ENCODE peak calls at places on chromosomes 5 and 9, in six cellular contexts. S, J, C, N, L and H are unnamed samples.

GRCh38 chr5:107997338-107997979 is 326.7 kb upstream of the EFNA5 start:
- DNase-seq in C (no peak), L (no peak), S (no peak), N (no peak), J (no peak), H (no peak)

GRCh38 chr5:13664377-13664776 is 280.1 kb downstream of the DNAH5 start:
- DNase-seq in S (no peak), N (peak), L (no peak), C (no peak), J (no peak), H (no peak)

GRCh38 chr9:693460-694390 is 147.8 kb upstream of the DMRT1 start:
- DNase-seq in C (peak), J (peak), S (peak), L (peak), N (peak), H (no peak)

GRCh38 chr9:14326264-14326826 is 12.4 kb upstream of the NFIB start:
- DNase-seq in L (no peak), J (peak), S (no peak), N (no peak), C (no peak), H (no peak)

GRCh38 chr9:78985084-78985738 is 586.6 kb upstream of the TLE4 start:
- DNase-seq in C (no peak), L (no peak), J (no peak), N (no peak), S (no peak), H (no peak)

GRCh38 chr5:135435467-135436330 is 11.4 kb downstream of the DCANP1 start:
- DNase-seq in C (no peak), N (no peak), S (no peak), L (no peak), J (no peak), H (no peak)

GRCh38 chr5:172722309-172722815 is 48.6 kb downstream of the DUSP1 start:
- DNase-seq in N (no peak), C (no peak), S (no peak), L (no peak), J (no peak), H (no peak)

GRCh38 chr9:93126151-93126781 is 7.8 kb downstream of the NINJ1 start:
- DNase-seq in L (no peak), S (no peak), C (no peak), N (no peak), J (no peak), H (no peak)

GRCh38 chr5:5421149-5421960 is 1.1 kb upstream of the ICE1 start:
- DNase-seq in S (no peak), N (no peak), L (no peak), C (no peak), J (no peak), H (no peak)

GRCh38 chr5:1262381-1262780 is 32.5 kb downstream of the TERT start:
- DNase-seq in J (no peak), S (no peak), N (no peak), L (no peak), C (no peak), H (no peak)

GRCh38 chr9:63817622-63818518 is 1467.1 kb downstream of the FOXD4L5 start:
- DNase-seq in J (peak), S (peak), C (peak), N (no peak), L (peak), H (peak)

GRCh38 chr9:86321373-86321772 is 32.8 kb downstream of the TUT7 start:
- DNase-seq in S (no peak), C (no peak), L (no peak), J (no peak), N (peak), H (no peak)

GRCh38 chr5:169946743-169947142 is 33.6 kb downstream of the INSYN2B start:
- DNase-seq in L (no peak), J (no peak), S (no peak), C (no peak), N (no peak), H (no peak)

GRCh38 chr5:135739383-135739961 is 95.0 kb upstream of the SLC25A48 start:
- DNase-seq in S (no peak), L (peak), N (no peak), C (no peak), J (no peak), H (peak)

GRCh38 chr9:129333961-129334743 is 156.1 kb upstream of the IER5L start:
- DNase-seq in S (peak), J (peak), C (peak), N (peak), L (peak), H (peak)

GRCh38 chr5:61409568-61409967 is 77.5 kb downstream of the ZSWIM6 start:
- DNase-seq in L (no peak), S (no peak), J (no peak), C (no peak), N (peak), H (no peak)

GRCh38 chr9:97802276-97802675 is 50.8 kb upstream of the FOXE1 start:
- DNase-seq in J (no peak), C (no peak), S (no peak), L (no peak), N (no peak), H (no peak)

GRCh38 chr9:69809304-69809863 is 11.2 kb upstream of the CFAP95 start:
- DNase-seq in N (no peak), J (no peak), S (no peak), C (no peak), L (no peak), H (no peak)

GRCh38 chr9:137069508-137070071 is 767 bp downstream of the SAPCD2 start:
- DNase-seq in S (no peak), L (no peak), N (no peak), J (no peak), C (no peak), H (no peak)

GRCh38 chr9:136722969-136723356 is 10.6 kb downstream of the DIPK1B start:
- DNase-seq in S (no peak), L (no peak), N (no peak), C (no peak), J (no peak), H (no peak)

GRCh38 chr9:12774861-12775367 is at the start of gene LURAP1L:
- DNase-seq in C (peak), S (peak), N (no peak), L (peak), J (peak), H (no peak)

GRCh38 chr5:99130081-99130480 is 201.3 kb upstream of the CHD1 start:
- DNase-seq in J (no peak), S (no peak), N (no peak), C (no peak), L (no peak), H (no peak)

GRCh38 chr9:96219615-96220257 is 82.2 kb downstream of the HSD17B3 start:
- DNase-seq in S (peak), L (no peak), C (peak), N (no peak), J (no peak), H (no peak)

GRCh38 chr9:96217756-96218693 is 84.0 kb downstream of the HSD17B3 start:
- DNase-seq in J (peak), S (peak), L (peak), N (no peak), C (peak), H (peak)

GRCh38 chr9:96217358-96217755 is 84.6 kb downstream of the HSD17B3 start:
- DNase-seq in C (peak), L (no peak), N (no peak), S (peak), J (no peak), H (no peak)

GRCh38 chr9:96218821-96219614 is 83.0 kb downstream of the HSD17B3 start:
- DNase-seq in S (peak), C (no peak), L (no peak), J (no peak), N (no peak), H (no peak)

GRCh38 chr9:96222132-96222531 is 79.8 kb downstream of the HSD17B3 start:
- DNase-seq in N (no peak), L (no peak), J (no peak), C (no peak), S (no peak), H (no peak)
- TF ChIP-seq CTCF in N (peak), L (no peak), J (no peak), C (peak), S (no peak), H (peak)

GRCh38 chr5:149079883-149080282 is 17.0 kb upstream of the SH3TC2 start:
- DNase-seq in L (no peak), S (no peak), C (no peak), N (no peak), J (no peak), H (no peak)

GRCh38 chr5:149083846-149084245 is 21.0 kb upstream of the SH3TC2 start:
- DNase-seq in L (no peak), N (no peak), S (no peak), J (no peak), C (no peak), H (no peak)

GRCh38 chr5:149080294-149080693 is 17.4 kb upstream of the SH3TC2 start:
- DNase-seq in N (no peak), C (no peak), S (no peak), L (no peak), J (no peak), H (no peak)

GRCh38 chr5:149082271-149082670 is 19.4 kb upstream of the SH3TC2 start:
- DNase-seq in L (no peak), S (no peak), N (no peak), J (no peak), C (no peak), H (no peak)
- TF ChIP-seq CTCF in L (no peak), S (no peak), N (no peak), J (no peak), C (no peak), H (no peak)

DNA sequence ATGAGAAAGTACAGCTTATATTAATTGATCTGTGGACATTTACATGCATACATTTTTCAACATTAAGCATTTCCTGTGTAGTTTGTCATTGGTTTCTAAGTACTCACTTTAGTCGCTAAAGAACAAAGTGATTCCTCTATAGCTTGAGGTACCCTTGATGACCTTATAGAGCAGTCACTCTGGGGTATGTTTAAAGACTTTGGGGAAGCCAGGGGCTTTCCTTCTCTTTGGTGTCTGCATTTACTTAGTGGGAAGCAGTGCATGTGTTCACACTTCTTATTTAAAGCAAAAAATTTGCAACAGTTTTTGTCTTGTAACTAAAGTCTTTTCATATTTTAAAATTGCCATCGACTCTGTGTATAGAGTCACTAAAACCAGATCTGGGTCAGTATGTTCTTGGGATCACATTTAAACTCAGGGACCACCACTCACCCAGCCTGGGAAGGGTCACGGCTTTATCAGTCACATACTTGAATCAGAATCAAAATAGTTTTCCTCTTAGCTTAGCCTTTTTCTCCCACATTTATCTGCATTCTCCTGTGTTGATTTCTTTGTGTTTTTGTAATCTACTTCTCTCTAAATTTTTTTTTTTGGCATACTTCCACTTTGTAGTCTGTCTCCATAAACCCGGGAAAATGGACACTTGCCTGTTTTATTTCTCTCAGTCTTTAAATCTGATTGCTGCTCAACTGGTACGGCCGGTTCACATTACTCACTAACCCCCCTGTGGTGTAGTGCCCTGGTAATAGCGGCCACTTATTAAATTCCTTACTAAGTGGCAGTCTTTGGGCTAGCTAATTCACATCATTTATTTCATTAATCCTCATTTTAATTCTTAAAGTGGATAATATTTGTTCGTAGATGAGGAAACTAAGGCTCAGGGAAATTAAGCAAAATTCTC is 144.0 kb upstream of the FBN2 start:
- DNase-seq in N (no peak), J (peak), C (peak), S (no peak), L (no peak), H (no peak)
- TF ChIP-seq CTCF in N (no peak), J (no peak), C (no peak), S (no peak), L (no peak), H (no peak)

DNA sequence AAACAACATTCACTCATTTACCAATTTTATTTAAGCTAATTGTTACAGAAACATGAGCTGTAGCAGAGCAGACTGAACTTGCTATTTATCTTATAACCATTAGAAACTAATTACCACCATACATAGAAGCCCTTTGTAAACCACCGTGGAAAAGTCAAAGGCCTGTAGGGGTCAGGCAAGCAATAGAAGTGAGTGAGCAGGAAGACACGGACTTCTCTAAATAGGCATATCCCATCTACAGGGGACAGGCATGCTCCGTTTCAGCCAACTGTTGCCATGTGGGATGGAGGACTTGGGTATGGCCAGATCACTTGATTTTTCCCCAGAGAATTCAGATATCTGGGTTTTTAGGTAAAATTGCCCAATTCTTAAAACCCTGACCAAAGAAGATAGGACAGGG is 44.8 kb downstream of the PRRC1 start:
- DNase-seq in L (no peak), N (no peak), J (no peak), S (no peak), C (no peak), H (no peak)
- TF ChIP-seq CTCF in L (no peak), N (peak), J (no peak), S (no peak), C (no peak), H (peak)

DNA sequence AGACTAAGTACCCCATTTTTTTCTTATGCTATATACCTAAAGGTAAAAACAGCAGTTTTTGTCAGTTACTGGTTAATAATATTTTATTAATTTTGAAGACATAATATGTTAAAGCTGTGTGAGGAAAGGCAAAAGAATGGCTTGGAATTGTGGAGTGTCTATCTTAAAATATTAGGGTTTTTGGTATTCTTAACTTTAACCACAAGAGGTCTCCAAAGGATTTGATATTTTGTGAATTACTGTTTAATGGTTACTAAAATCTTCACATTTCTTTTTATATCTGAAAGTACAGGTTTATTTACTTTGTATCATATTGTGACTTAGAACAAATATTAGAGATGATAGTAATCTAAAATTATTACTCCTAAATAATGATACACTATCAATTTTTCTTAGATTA is 32.0 kb upstream of the DHFR start:
- DNase-seq in L (no peak), C (no peak), J (no peak), N (no peak), S (no peak), H (no peak)
- TF ChIP-seq CTCF in L (no peak), C (peak), J (no peak), N (peak), S (no peak), H (peak)